ENCODE peak calls at places on chromosomes 6 and 20, in seven cellular contexts. K is KG1; Q is tibial artery; E is CD4-positive, alpha-beta T cell; W is glutamatergic neuron; F is astrocyte of the spinal cord; D is activated CD4-positive, alpha-beta memory T cell treated with anti-CD3 and anti-CD28 coated beads, Interleukin-2, amount 10 ng/mL, durations not matched to agents 7 days and 5 days. N is an unnamed sample.
A peak's percentile ranks its signal among the peaks of the same experiment; 100 is the strongest.

GRCh38 chr6:34459899-34460593 is 5.8 kb upstream of the PACSIN1 start:
- DNase-seq in K (peak; percentile 50), Q (no peak), E (peak; percentile 21), W (peak; percentile 43), F (peak; percentile 48), D (peak; percentile 59), N (peak; percentile 19)

GRCh38 chr6:33429745-33430042 is 9.8 kb downstream of the SYNGAP1 start:
- DNase-seq in K (no peak), Q (no peak), E (no peak), W (no peak), F (no peak), D (peak; percentile 49), N (no peak)

GRCh38 chr6:109079981-109080380 is 14.7 kb downstream of the SESN1 start:
- DNase-seq in K (no peak), Q (peak; percentile 83), E (no peak), W (no peak), F (peak; percentile 22), D (no peak), N (no peak)

GRCh38 chr6:56959094-56959493 is 4.2 kb downstream of the BEND6 start:
- DNase-seq in K (no peak), Q (no peak), E (no peak), W (no peak), F (no peak), D (no peak), N (no peak)

GRCh38 chr20:39117486-39117885 is 155.3 kb downstream of the DHX35 start:
- DNase-seq in K (no peak), Q (no peak), E (no peak), W (no peak), F (peak; percentile 15), D (no peak), N (peak; percentile 99)

GRCh38 chr6:41599015-41599835 is 39.0 kb upstream of the MDFI start:
- DNase-seq in K (no peak), Q (peak; percentile 64), E (no peak), W (no peak), F (no peak), D (no peak), N (no peak)

GRCh38 chr6:109441069-109441816 is 719 bp downstream of the SMPD2 start:
- DNase-seq in K (peak; percentile 62), Q (peak; percentile 80), E (peak; percentile 29), W (peak; percentile 64), F (peak; percentile 53), D (peak; percentile 43), N (peak; percentile 41)

GRCh38 chr6:70166088-70166958 is 136.6 kb downstream of the COL9A1 start:
- DNase-seq in K (no peak), Q (no peak), E (peak; percentile 0), W (peak; percentile 82), F (peak; percentile 32), D (peak; percentile 39), N (no peak)

GRCh38 chr20:16350465-16350864 is 222.8 kb downstream of the KIF16B start:
- DNase-seq in K (no peak), Q (no peak), E (no peak), W (no peak), F (peak; percentile 21), D (no peak), N (no peak)

GRCh38 chr6:33954453-33954852 is 150.7 kb upstream of the MLN start:
- DNase-seq in K (no peak), Q (no peak), E (no peak), W (no peak), F (no peak), D (no peak), N (no peak)